ENCODE peak calls at places on chromosomes 3 and 15, in four cellular contexts. V is neuronal stem cell, R is IMR-90, O is mesenchymal stem cell. B is an unnamed sample.

GRCh38 chr3:56290376-56290775 is 177.9 kb downstream of the ERC2 start:
- DNase-seq in V (no peak), R (no peak), O (no peak), B (no peak)

GRCh38 chr15:43440721-43441281 is 52.2 kb downstream of the TP53BP1 start:
- DNase-seq in V (peak; percentile 29), R (peak; percentile 99), O (peak; percentile 97), B (peak; percentile 77)

GRCh38 chr3:35413483-35413882 is 225.8 kb upstream of the ARPP21 start:
- DNase-seq in V (no peak), R (no peak), O (no peak), B (no peak)

GRCh38 chr15:75827691-75828090 is 15.6 kb upstream of the UBE2Q2 start:
- DNase-seq in V (no peak), R (no peak), O (no peak), B (peak; percentile 47)

GRCh38 chr3:175200391-175200790 is 341.3 kb downstream of the NAALADL2 start:
- DNase-seq in V (no peak), R (peak; percentile 8), O (peak; percentile 12), B (no peak)

GRCh38 chr3:72627276-72627675 is 221.0 kb downstream of the SHQ1 start:
- DNase-seq in V (no peak), R (no peak), O (no peak), B (no peak)

GRCh38 chr15:43511012-43511885 is 6.2 kb upstream of the MAP1A start:
- DNase-seq in V (no peak), R (no peak), O (peak; percentile 50), B (peak; percentile 20)

GRCh38 chr3:149934524-149934923 is 36.2 kb downstream of the PFN2 start:
- DNase-seq in V (no peak), R (peak; percentile 85), O (peak; percentile 62), B (peak; percentile 6)

GRCh38 chr3:110314512-110315114 is 757.0 kb upstream of the NECTIN3 start:
- DNase-seq in V (peak; percentile 35), R (peak; percentile 39), O (peak; percentile 68), B (peak; percentile 88)

GRCh38 chr15:99158626-99159412 is 53.9 kb downstream of the SYNM start:
- DNase-seq in V (no peak), R (no peak), O (no peak), B (no peak)

GRCh38 chr3:63931290-63931689 is 19.1 kb upstream of the SCAANT1 start:
- DNase-seq in V (no peak), R (no peak), O (no peak), B (no peak)

GRCh38 chr3:194879991-194880939 is 194.6 kb downstream of the FAM43A start:
- DNase-seq in V (no peak), R (peak; percentile 47), O (no peak), B (no peak)

GRCh38 chr15:34039506-34040123 is 611 bp upstream of the AVEN start:
- DNase-seq in V (no peak), R (peak; percentile 45), O (peak; percentile 30), B (no peak)

GRCh38 chr15:94231728-94232086 is 346 bp downstream of the MCTP2 start:
- DNase-seq in V (peak; percentile 5), R (no peak), O (peak; percentile 70), B (no peak)

GRCh38 chr3:52053307-52054304 is 2.8 kb downstream of the DUSP7 start:
- DNase-seq in V (no peak), R (peak; percentile 29), O (peak; percentile 52), B (no peak)

GRCh38 chr15:64623347-64624024 is 151.9 kb downstream of the RBPMS2 start:
- DNase-seq in V (no peak), R (peak; percentile 24), O (no peak), B (no peak)

GRCh38 chr3:138009476-138010272 is at the start of gene CLDN18:
- DNase-seq in V (no peak), R (no peak), O (no peak), B (peak; percentile 61)

GRCh38 chr3:70072754-70073153 is 73.2 kb downstream of the SAMMSON start:
- DNase-seq in V (no peak), R (no peak), O (no peak), B (no peak)

GRCh38 chr3:195556390-195556789 is 13.3 kb upstream of the PPP1R2 start:
- DNase-seq in V (no peak), R (no peak), O (no peak), B (no peak)

GRCh38 chr15:52493968-52494367 is 34.7 kb downstream of the MYO5A start:
- DNase-seq in V (no peak), R (peak; percentile 45), O (no peak), B (no peak)

GRCh38 chr15:80695911-80696651 is 971 bp downstream of the ABHD17C start:
- DNase-seq in V (no peak), R (no peak), O (peak; percentile 43), B (no peak)

GRCh38 chr3:33612641-33613040 is 105.4 kb downstream of the CLASP2 start:
- DNase-seq in V (no peak), R (peak; percentile 4), O (peak; percentile 2), B (no peak)

GRCh38 chr3:178352300-178353021 is 183.8 kb upstream of the KCNMB2 start:
- DNase-seq in V (peak; percentile 27), R (peak; percentile 86), O (peak; percentile 82), B (peak; percentile 65)

GRCh38 chr3:40681658-40682055 is 156.9 kb downstream of the ZNF621 start:
- DNase-seq in V (no peak), R (no peak), O (no peak), B (peak; percentile 28)

GRCh38 chr15:51366911-51367310 is 25.5 kb downstream of the GLDN start:
- DNase-seq in V (no peak), R (peak; percentile 52), O (peak; percentile 59), B (no peak)

GRCh38 chr15:61746589-61746988 is 313.7 kb downstream of the VPS13C start:
- DNase-seq in V (no peak), R (no peak), O (no peak), B (no peak)

GRCh38 chr3:142180761-142181362 is 31.5 kb upstream of the TFDP2 start:
- DNase-seq in V (peak; percentile 14), R (peak; percentile 34), O (peak; percentile 48), B (peak; percentile 0)

GRCh38 chr3:16448691-16449090 is 64.8 kb downstream of the RFTN1 start:
- DNase-seq in V (no peak), R (peak; percentile 98), O (peak; percentile 94), B (peak; percentile 71)

GRCh38 chr3:14457999-14458398 is 55.6 kb downstream of the SLC6A6 start:
- DNase-seq in V (no peak), R (no peak), O (no peak), B (no peak)

GRCh38 chr3:101695779-101696372 is 9.4 kb upstream of the RPL24 start:
- DNase-seq in V (peak; percentile 65), R (peak; percentile 53), O (peak; percentile 77), B (peak; percentile 53)

GRCh38 chr3:104273046-104273649 is 1093.6 kb upstream of the ALCAM start:
- DNase-seq in V (no peak), R (peak; percentile 53), O (peak; percentile 52), B (peak; percentile 49)

GRCh38 chr3:186614597-186615483 is 2.0 kb downstream of the AHSG start:
- DNase-seq in V (peak; percentile 86), R (peak; percentile 66), O (peak; percentile 65), B (peak; percentile 58)

GRCh38 chr3:112333002-112333385 is at the start of gene CD200:
- DNase-seq in V (peak; percentile 56), R (peak; percentile 16), O (peak; percentile 32), B (peak; percentile 42)

GRCh38 chr3:18423401-18424212 is 1.5 kb downstream of the SATB1 start:
- DNase-seq in V (no peak), R (peak; percentile 51), O (peak; percentile 65), B (peak; percentile 45)

DNA sequence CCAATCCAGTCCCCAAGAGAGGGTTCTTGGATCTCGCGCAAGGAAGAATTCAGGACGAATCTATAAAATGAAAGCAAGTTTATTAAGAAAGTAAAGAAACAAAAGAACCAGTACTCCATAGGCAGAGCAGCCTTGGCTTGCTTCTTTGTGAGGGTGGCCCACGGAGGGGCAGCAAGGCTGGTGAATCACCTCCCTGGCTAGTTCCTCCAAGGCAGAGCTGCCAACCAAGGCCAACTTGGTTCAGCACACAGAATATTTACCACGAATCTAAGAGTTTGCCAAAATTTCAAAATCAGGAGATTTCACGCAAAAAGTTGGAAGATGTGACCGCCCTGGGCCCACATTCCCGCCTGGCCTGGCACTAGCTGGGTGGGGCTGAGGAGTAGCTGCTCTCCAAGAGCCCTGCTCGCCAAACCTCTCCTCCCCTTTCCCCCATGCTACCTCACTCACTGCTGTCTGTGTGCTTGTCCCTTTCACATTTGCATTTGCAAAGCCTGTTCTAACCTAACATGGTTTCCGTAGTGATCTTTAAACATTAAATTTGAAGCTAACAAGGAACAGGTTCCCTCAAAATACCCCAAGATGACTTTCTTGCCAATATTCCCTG is 26.2 kb upstream of the DCUN1D1 start:
- DNase-seq in V (no peak), R (no peak), O (no peak), B (no peak)
- H4K91ac ChIP-seq in V (no peak overlapping the region), R (no peak overlapping the region), O (no peak overlapping the region), B (no peak overlapping the region)

DNA sequence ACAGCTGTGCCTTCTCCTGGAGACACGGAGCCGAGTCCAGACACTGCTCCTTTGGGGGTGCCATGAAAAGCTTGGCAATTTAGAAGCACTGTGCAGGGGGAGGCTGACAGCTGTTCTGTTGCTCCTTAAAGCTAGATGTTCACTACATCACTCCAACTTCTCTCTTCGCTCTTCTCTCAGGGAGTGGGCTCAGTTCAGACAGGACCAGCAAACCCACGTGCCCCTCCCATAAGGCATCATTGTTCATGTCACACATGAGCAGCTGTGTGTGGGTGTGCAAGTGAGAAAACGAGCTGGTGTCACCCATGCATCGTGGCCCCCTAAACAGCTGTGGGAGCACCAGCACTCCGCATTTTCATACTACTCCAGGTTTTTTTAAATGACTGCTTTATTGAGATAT is 492.7 kb downstream of the GABRG3 start:
- DNase-seq in V (no peak), R (no peak), O (no peak), B (no peak)
- H4K91ac ChIP-seq in V (peak overlapping the region; percentile 41), R (no peak overlapping the region), O (no peak overlapping the region), B (no peak overlapping the region)

GRCh38 chr3:147960791-147961190 is 551.6 kb downstream of the ZIC1 start:
- DNase-seq in V (no peak), R (no peak), O (no peak), B (no peak)
- H4K91ac ChIP-seq in V (no peak overlapping the region), R (no peak overlapping the region), O (no peak overlapping the region), B (no peak overlapping the region)

DNA sequence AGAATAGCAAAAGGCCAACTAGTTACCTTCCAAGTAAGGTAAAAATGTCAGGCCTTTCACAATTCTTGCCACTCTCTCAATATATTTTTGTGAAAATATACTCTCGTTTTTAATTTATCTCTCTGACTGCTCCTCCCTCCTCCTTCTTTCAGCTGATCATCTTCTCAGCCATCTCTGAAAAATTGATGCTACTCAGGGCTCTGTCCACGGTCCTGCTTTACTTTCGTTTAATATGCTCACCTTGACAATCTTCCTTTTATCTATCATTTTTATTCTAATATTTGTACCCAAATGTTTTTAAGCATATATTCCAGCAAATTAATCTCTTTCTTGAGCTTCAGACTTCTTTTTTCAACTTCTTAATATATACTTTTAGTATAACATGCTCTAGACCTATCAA is 1362.1 kb downstream of the ROBO1 start:
- DNase-seq in V (no peak), R (no peak), O (no peak), B (no peak)
- H4K91ac ChIP-seq in V (no peak overlapping the region), R (no peak overlapping the region), O (no peak overlapping the region), B (no peak overlapping the region)

DNA sequence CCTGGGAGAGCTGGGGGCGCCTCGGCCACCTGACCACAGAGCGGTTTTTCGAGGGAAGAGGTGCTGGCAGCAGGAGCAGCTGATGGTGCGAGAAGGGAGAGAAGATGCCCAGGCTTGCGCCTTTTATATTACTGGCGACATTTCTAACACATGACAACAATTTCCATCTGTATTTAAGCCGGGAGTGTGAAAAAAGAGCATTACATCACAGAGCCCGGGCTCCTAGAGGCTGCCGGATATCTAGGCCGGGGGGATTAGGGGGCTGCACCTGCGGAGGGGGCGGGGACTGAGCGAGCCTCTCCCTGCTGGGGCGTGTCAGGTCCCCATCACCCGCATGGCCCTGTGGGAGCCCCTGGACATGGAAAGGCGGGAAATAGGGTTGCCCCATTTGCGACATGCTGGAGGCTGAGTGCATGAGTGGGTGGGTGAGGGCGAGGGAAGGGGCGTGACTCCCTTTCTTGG is 440.7 kb downstream of the MAGI1 start:
- DNase-seq in V (peak; percentile 58), R (no peak), O (no peak), B (no peak)
- H4K91ac ChIP-seq in V (no peak overlapping the region), R (no peak overlapping the region), O (no peak overlapping the region), B (no peak overlapping the region)

GRCh38 chr3:42733501-42734262 is 31.1 kb upstream of the HHATL start:
- DNase-seq in V (no peak), R (no peak), O (no peak), B (peak; percentile 58)
- H4K91ac ChIP-seq in V (peak overlapping the region; percentile 46), R (no peak overlapping the region), O (no peak overlapping the region), B (no peak overlapping the region)

B was measured in trophoblast cell.